ENCODE peak calls at places on chromosomes 1 and 21, in eight cellular contexts. S is stimulated activated naive CD8-positive, alpha-beta T cell treated with anti-CD3 and anti-CD28 coated beads, Interleukin-15, Interleukin-2, amounts not matched to agents 100 U/mL and 50 U/mL, for 24 hours; G is HEK293T; C is choroid plexus epithelial cell; R is stimulated activated CD4-positive, alpha-beta T cell treated with anti-CD3 and anti-CD28 coated beads, Interleukin-15, amount 100 ng/mL, for 24 hours; X is stimulated activated CD8-positive, alpha-beta memory T cell treated with anti-CD3 and anti-CD28 coated beads, Interleukin-7, amount 100 ng/mL, for 1 hour; Q is heart right ventricle; O is effector memory CD4-positive, alpha-beta T cell. Y is an unnamed sample.

GRCh38 chr1:119859647-119860046 is 36.7 kb downstream of the ADAM30 start:
- DNase-seq in S (no peak), G (no peak), C (peak), R (peak), X (no peak), Q (no peak), O (no peak), Y (no peak)

GRCh38 chr21:15722591-15723324 is 7.0 kb upstream of the USP25 start:
- DNase-seq in S (no peak), G (no peak), C (no peak), R (no peak), X (no peak), Q (no peak), O (no peak), Y (no peak)

GRCh38 chr1:31626451-31627202 is 9.1 kb downstream of the HCRTR1 start:
- DNase-seq in S (no peak), G (no peak), C (no peak), R (no peak), X (no peak), Q (no peak), O (no peak), Y (peak)

GRCh38 chr1:243508303-243508713 is 252.5 kb downstream of the SDCCAG8 start:
- DNase-seq in S (peak), G (no peak), C (no peak), R (no peak), X (no peak), Q (no peak), O (no peak), Y (no peak)

GRCh38 chr1:22319608-22320007 is 132.0 kb upstream of the ZBTB40 start:
- DNase-seq in S (no peak), G (no peak), C (no peak), R (no peak), X (no peak), Q (no peak), O (no peak), Y (no peak)

GRCh38 chr1:9095818-9096217 is 26.4 kb upstream of the SLC2A5 start:
- DNase-seq in S (no peak), G (no peak), C (no peak), R (no peak), X (no peak), Q (no peak), O (no peak), Y (no peak)

GRCh38 chr1:32754282-32755097 is 51.9 kb upstream of the SYNC start:
- DNase-seq in S (peak), G (peak), C (no peak), R (peak), X (no peak), Q (no peak), O (peak), Y (no peak)

GRCh38 chr1:24302209-24302611 is 16.9 kb upstream of the GRHL3 start:
- DNase-seq in S (no peak), G (no peak), C (no peak), R (no peak), X (no peak), Q (no peak), O (no peak), Y (no peak)

GRCh38 chr1:39539252-39539790 is 37.3 kb downstream of the PABPC4 start:
- DNase-seq in S (peak), G (peak), C (peak), R (peak), X (no peak), Q (peak), O (peak), Y (peak)

GRCh38 chr1:172006660-172007059 is 165.4 kb downstream of the DNM3 start:
- DNase-seq in S (no peak), G (no peak), C (no peak), R (no peak), X (no peak), Q (no peak), O (no peak), Y (no peak)

GRCh38 chr1:45643978-45644377 is 20.1 kb upstream of the CCDC17 start:
- DNase-seq in S (no peak), G (no peak), C (peak), R (no peak), X (no peak), Q (no peak), O (no peak), Y (no peak)

GRCh38 chr1:94463765-94464330 is 45.7 kb downstream of the ABCD3 start:
- DNase-seq in S (no peak), G (peak), C (peak), R (no peak), X (no peak), Q (peak), O (no peak), Y (no peak)

GRCh38 chr1:47823016-47823843 is 174.0 kb downstream of the TRABD2B start:
- DNase-seq in S (no peak), G (no peak), C (no peak), R (no peak), X (no peak), Q (no peak), O (no peak), Y (peak)

GRCh38 chr1:64121766-64122385 is 81.5 kb upstream of the UBE2U start:
- DNase-seq in S (no peak), G (no peak), C (no peak), R (no peak), X (no peak), Q (no peak), O (no peak), Y (no peak)

GRCh38 chr21:35256468-35256988 is 207.4 kb upstream of the RUNX1 start:
- DNase-seq in S (no peak), G (peak), C (peak), R (no peak), X (no peak), Q (peak), O (no peak), Y (peak)

GRCh38 chr1:2848006-2848670 is 46.6 kb upstream of the TTC34 start:
- DNase-seq in S (no peak), G (no peak), C (no peak), R (no peak), X (no peak), Q (no peak), O (no peak), Y (no peak)

GRCh38 chr1:156920233-156921052 is at the start of gene LRRC71:
- DNase-seq in S (peak), G (peak), C (peak), R (peak), X (no peak), Q (peak), O (peak), Y (peak)

GRCh38 chr1:117757668-117758067 is 151.8 kb downstream of the TENT5C start:
- DNase-seq in S (no peak), G (no peak), C (no peak), R (no peak), X (no peak), Q (no peak), O (no peak), Y (no peak)

GRCh38 chr1:37808369-37809319 is 636 bp upstream of the YRDC start:
- DNase-seq in S (peak), G (peak), C (peak), R (peak), X (peak), Q (peak), O (no peak), Y (peak)

GRCh38 chr1:119046429-119047039 is 58.4 kb upstream of the TBX15 start:
- DNase-seq in S (no peak), G (no peak), C (peak), R (no peak), X (no peak), Q (no peak), O (no peak), Y (no peak)

GRCh38 chr1:112431038-112431437 is 35.0 kb downstream of the CTTNBP2NL start:
- DNase-seq in S (no peak), G (no peak), C (no peak), R (no peak), X (no peak), Q (no peak), O (no peak), Y (no peak)